ENCODE peak calls at places on chromosomes 5 and 9, in ten cellular contexts. D is GM23338; E is lower lobe of right lung; I is sigmoid colon; L is CD4-positive, CD25-positive, alpha-beta regulatory T cell; Z is osteoblast; P is CD4-positive, alpha-beta memory T cell; V is ovary; R is CD8-positive, alpha-beta T cell; H is neural progenitor cell. M is an unnamed sample. For H3K4me1, the result is how much of the 10 kb centered on the place peaks cover.

GRCh38 chr5:149172261-149172660 is 31.0 kb downstream of the ABLIM3 start:
- DNase-seq in Z (peak), H (no peak), V (no peak), I (no peak), R (no peak), L (no peak), P (no peak), E (no peak), D (no peak), M (no peak)

GRCh38 chr9:85062385-85062784 is 392.9 kb downstream of the NTRK2 start:
- DNase-seq in L (no peak), P (no peak), D (no peak), V (no peak), R (no peak), E (no peak), H (no peak), Z (no peak), I (no peak), M (no peak)

GRCh38 chr9:134128727-134129679 is 6.9 kb upstream of the WDR5 start:
- DNase-seq in D (no peak), P (no peak), R (no peak), H (no peak), V (no peak), E (no peak), L (no peak), I (no peak), Z (peak), M (peak)

GRCh38 chr9:84703793-84704192 is 34.3 kb downstream of the NTRK2 start:
- DNase-seq in R (no peak), E (no peak), P (no peak), H (no peak), L (no peak), D (no peak), V (no peak), I (no peak), Z (no peak), M (no peak)

GRCh38 chr5:59660737-59661136 is 232.8 kb downstream of the PDE4D start:
- DNase-seq in I (no peak), R (no peak), V (no peak), L (no peak), P (no peak), E (no peak), Z (peak), D (peak), H (no peak), M (no peak)

GRCh38 chr5:68631884-68632283 is 416.3 kb downstream of the PIK3R1 start:
- DNase-seq in H (no peak), P (no peak), R (no peak), V (no peak), I (no peak), D (no peak), L (no peak), Z (no peak), E (no peak), M (no peak)

GRCh38 chr5:178347956-178348355 is 115.4 kb upstream of the PHYKPL start:
- DNase-seq in P (no peak), V (no peak), Z (peak), E (peak), I (no peak), H (no peak), L (no peak), R (no peak), D (no peak), M (no peak)

GRCh38 chr9:114386886-114387677 is 700 bp downstream of the AKNA start:
- DNase-seq in H (no peak), V (peak), D (no peak), L (no peak), Z (peak), I (peak), R (no peak), E (peak), P (no peak), M (peak)

GRCh38 chr9:38032266-38032830 is 36.7 kb downstream of the SHB start:
- DNase-seq in V (no peak), D (no peak), E (peak), Z (no peak), P (no peak), I (peak), H (no peak), R (no peak), L (no peak), M (no peak)

GRCh38 chr9:33748633-33749304 is 46.6 kb upstream of the PRSS3 start:
- DNase-seq in P (peak), L (no peak), I (no peak), R (peak), Z (no peak), V (no peak), E (no peak), H (no peak), D (no peak), M (no peak)

DNA sequence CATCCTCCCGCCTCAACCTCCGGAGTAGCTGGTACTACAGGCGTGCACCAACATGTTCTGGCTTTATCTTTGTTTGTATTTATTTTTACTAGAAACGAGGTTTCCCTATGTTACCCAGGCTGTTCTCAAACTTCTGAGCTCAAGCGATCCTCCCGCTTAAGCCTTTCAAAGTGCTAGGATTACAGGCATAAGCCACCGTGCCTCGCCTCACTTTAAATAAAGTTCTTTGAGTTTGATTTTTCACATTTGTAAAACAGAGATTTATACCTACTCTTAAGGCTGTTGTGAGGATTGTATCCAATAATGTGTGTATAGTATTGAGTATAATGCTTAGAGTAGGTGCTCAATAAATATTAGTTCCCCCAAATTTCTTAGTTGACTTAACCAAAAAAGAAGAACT is 75.7 kb downstream of the MEF2C start:
- DNase-seq in L (no peak), E (no peak), Z (no peak), D (no peak), R (no peak), P (no peak), I (no peak), V (no peak), H (no peak), M (no peak)
- H3K4me1 ChIP-seq in L (under half), E (under half), Z (under half), D (under half), R (under half), P (under half), I (under half), V (under half), H (under half), M (under half)

DNA sequence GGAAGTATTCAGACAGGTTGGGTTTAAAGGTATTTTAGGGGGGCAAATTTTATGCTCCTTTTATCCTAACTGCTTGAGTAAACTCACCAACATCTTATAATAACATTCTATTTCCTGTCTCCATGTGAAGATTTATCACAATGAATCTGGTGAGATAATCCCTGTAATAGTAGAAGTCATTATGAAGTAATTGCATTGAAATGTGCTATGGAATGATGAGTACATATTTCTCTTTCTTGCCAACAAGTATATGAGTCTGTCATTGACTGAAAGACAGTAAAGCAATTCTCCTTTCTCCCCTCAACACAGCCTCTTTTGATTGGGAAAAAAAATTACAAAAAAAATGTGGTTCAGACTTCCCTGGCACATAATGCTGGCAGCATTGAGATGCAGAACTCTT is 459.2 kb upstream of the RGMB start:
- DNase-seq in D (no peak), P (no peak), I (no peak), L (no peak), V (no peak), H (no peak), E (no peak), R (no peak), Z (no peak), M (no peak)
- H3K27ac ChIP-seq in D (no peak), P (no peak), I (no peak), L (no peak), V (no peak), H (no peak), E (no peak), R (no peak), Z (peak), M (no peak)

GRCh38 chr5:128684951-128685350 is 146.9 kb upstream of the FBN2 start:
- DNase-seq in P (no peak), L (no peak), Z (no peak), D (no peak), I (no peak), R (no peak), H (no peak), V (no peak), E (no peak), M (no peak)

GRCh38 chr5:128681764-128682664 is 144.0 kb upstream of the FBN2 start:
- DNase-seq in I (no peak), Z (no peak), H (peak), E (no peak), V (no peak), D (peak), L (no peak), R (no peak), P (no peak), M (no peak)

GRCh38 chr5:128682669-128683068 is 144.6 kb upstream of the FBN2 start:
- DNase-seq in L (no peak), E (no peak), P (no peak), R (no peak), I (no peak), Z (no peak), D (no peak), V (no peak), H (no peak), M (no peak)

GRCh38 chr5:128681096-128681495 is 143.1 kb upstream of the FBN2 start:
- DNase-seq in D (no peak), P (no peak), H (no peak), R (no peak), L (no peak), E (no peak), V (no peak), Z (no peak), I (no peak), M (no peak)
- H3K4me1 ChIP-seq in D (under half), P (under half), H (under half), R (under half), L (under half), E (under half), V (under half), Z (under half), I (under half), M (under half)

DNA sequence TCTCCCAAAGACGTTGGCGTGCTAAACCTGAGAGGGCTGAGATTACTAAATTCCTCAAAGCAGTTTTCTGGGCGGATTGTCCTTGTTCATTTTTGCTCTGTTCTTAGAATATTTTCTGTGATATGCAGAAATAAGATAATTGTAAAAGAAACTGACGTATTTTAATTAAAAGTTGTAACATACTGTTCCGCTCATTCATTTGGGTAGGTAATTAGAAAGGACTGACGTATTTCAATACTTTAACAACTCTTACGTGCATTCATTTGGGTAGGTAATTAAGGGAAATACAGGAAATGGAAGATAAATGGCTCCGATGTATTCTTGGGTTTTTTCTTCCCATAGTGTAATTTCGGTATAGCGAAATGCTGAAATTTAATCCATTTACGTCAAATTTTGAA is 1.1 kb downstream of the OSTF1 start:
- DNase-seq in L (no peak), D (no peak), I (no peak), V (no peak), P (no peak), Z (no peak), R (no peak), E (no peak), H (no peak), M (no peak)
- H3K27ac ChIP-seq in L (peak), D (no peak), I (peak), V (peak), P (peak), Z (peak), R (peak), E (peak), H (no peak), M (peak)

GRCh38 chr5:13992795-13993194 is 48.3 kb upstream of the DNAH5 start:
- DNase-seq in E (no peak), I (no peak), V (no peak), H (no peak), Z (no peak), D (no peak), R (no peak), L (no peak), P (no peak), M (no peak)

GRCh38 chr5:13994606-13995336 is 50.3 kb upstream of the DNAH5 start:
- DNase-seq in R (no peak), Z (no peak), V (no peak), I (no peak), P (no peak), D (no peak), H (no peak), E (no peak), L (no peak), M (no peak)

GRCh38 chr5:13991365-13991764 is 46.9 kb upstream of the DNAH5 start:
- DNase-seq in H (no peak), E (no peak), D (no peak), I (no peak), V (no peak), L (no peak), Z (no peak), R (no peak), P (no peak), M (no peak)

GRCh38 chr5:13990896-13991295 is 46.4 kb upstream of the DNAH5 start:
- DNase-seq in D (no peak), I (no peak), V (no peak), P (no peak), E (no peak), R (no peak), H (no peak), L (no peak), Z (no peak), M (no peak)

DNA sequence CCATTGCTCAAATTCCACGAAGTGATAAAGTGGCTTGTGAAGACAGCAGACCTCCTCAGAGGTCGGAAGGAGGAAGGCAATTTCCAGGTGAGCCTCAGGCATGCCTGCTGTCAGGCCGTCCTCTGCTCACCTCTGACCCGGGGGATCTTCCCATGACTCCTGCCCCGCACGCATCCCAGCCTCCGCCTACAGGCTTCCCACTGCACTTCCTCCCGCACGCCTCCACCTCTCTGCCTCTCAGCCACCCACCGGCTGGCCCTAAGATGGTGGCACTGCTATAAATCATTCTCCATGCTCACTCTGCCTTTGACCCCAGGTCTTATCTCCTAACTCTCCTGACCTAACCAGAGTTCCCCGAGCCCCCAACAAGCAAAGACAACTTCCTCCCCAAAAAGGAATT is 49.4 kb upstream of the DNAH5 start:
- DNase-seq in H (no peak), E (no peak), D (no peak), P (no peak), I (no peak), L (no peak), R (no peak), V (no peak), Z (no peak), M (no peak)
- H3K4me1 ChIP-seq in H (under half), E (under half), D (under half), P (under half), I (under half), L (under half), R (under half), V (under half), Z (under half), M (under half)

GRCh38 chr5:143146161-143146560 is 257.3 kb downstream of the NR3C1 start:
- DNase-seq in D (no peak), R (no peak), L (no peak), H (no peak), I (no peak), Z (no peak), P (no peak), E (no peak), V (no peak), M (no peak)

GRCh38 chr5:143145388-143145787 is 258.1 kb downstream of the NR3C1 start:
- DNase-seq in P (no peak), R (no peak), Z (peak), H (no peak), V (no peak), I (no peak), E (no peak), L (no peak), D (no peak), M (no peak)

GRCh38 chr5:143148461-143149170 is 254.9 kb downstream of the NR3C1 start:
- DNase-seq in E (no peak), Z (no peak), D (no peak), R (no peak), I (no peak), V (no peak), L (no peak), H (no peak), P (no peak), M (no peak)

GRCh38 chr5:143147918-143148317 is 255.6 kb downstream of the NR3C1 start:
- DNase-seq in D (no peak), V (no peak), E (no peak), Z (no peak), I (peak), H (no peak), P (no peak), R (no peak), L (no peak), M (no peak)

GRCh38 chr5:143147382-143147781 is 256.1 kb downstream of the NR3C1 start:
- DNase-seq in L (no peak), H (no peak), D (no peak), P (no peak), Z (no peak), R (no peak), I (no peak), E (no peak), V (no peak), M (no peak)
- H3K27ac ChIP-seq in L (no peak), H (no peak), D (no peak), P (no peak), Z (peak), R (no peak), I (no peak), E (peak), V (no peak), M (peak)

DNA sequence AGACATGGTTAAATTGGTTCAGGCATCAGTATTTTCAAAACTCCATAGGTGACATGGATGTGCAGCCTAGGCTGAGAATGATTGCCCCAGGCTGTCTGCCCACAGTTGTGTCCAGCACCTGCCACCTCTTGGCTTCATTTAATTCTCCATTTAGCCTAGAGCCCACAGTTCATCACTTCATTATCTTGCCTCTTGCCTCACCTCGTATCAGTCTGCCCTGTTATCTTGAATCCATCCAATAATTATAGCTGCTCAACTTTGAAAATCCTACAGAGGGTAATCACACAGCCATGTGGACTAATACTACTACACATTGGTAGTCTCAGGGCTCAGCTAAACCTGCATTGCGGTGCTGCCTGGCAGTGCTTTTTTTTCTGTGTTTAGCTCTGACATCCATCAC is 7.4 kb downstream of the UGCG start:
- DNase-seq in V (no peak), P (no peak), Z (no peak), E (no peak), H (no peak), L (no peak), I (no peak), D (no peak), R (no peak), M (no peak)
- H3K4me1 ChIP-seq in V (under half), P (half or more), Z (half or more), E (half or more), H (under half), L (half or more), I (under half), D (under half), R (half or more), M (half or more)

DNA sequence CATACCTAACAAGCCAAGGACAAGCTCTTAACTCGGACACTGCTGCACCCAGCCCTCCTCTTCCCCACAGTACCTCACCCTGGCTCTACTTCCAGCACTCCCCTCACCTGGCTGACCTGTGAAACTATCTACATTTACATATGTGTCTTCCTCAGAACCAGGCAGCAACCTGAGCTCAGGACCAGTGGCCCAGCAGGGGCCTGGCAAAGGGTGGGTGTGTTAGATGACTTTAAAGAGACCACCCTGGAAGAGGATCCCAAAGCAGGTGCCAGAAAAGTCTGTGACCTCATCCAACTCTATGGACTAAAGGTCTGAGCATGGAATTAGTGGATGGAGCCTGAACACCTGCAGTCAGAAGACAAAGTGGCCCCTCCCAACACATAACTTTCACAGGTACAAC is 400.9 kb downstream of the SPOCK1 start:
- DNase-seq in E (no peak), V (no peak), L (no peak), H (no peak), I (no peak), P (no peak), Z (no peak), R (no peak), D (no peak), M (no peak)
- H3K27ac ChIP-seq in E (no peak), V (no peak), L (no peak), H (no peak), I (no peak), P (no peak), Z (no peak), R (no peak), D (no peak), M (no peak)